ENCODE peak calls at places on chromosomes 2 and 18, in four cellular contexts. S is adrenal gland; H is stimulated activated CD8-positive, alpha-beta memory T cell treated with anti-CD3 and anti-CD28 coated beads, Interleukin-15, amount 100 ng/mL, for 24 hours; W is T-helper 2 cell. D is an unnamed sample.

GRCh38 chr2:182506606-182507005 is 79.8 kb upstream of the PDE1A start:
- DNase-seq in H (no peak), W (no peak), S (peak), D (no peak)

GRCh38 chr2:9033385-9034175 is 30.1 kb upstream of the MBOAT2 start:
- DNase-seq in S (no peak), W (peak), H (no peak), D (no peak)

GRCh38 chr2:236176417-236176816 is 8.2 kb upstream of the GBX2 start:
- DNase-seq in W (peak), H (no peak), S (no peak), D (no peak)

GRCh38 chr2:230631470-230631869 is 81.2 kb upstream of the CAB39 start:
- DNase-seq in W (no peak), H (no peak), S (no peak), D (no peak)

GRCh38 chr18:8658858-8659485 is 46.4 kb upstream of the MTCL1 start:
- DNase-seq in S (no peak), W (no peak), H (no peak), D (no peak)

GRCh38 chr2:5190023-5190422 is 502.2 kb upstream of the SOX11 start:
- DNase-seq in W (no peak), H (no peak), S (no peak), D (no peak)

GRCh38 chr2:238850096-238850495 is 2.2 kb downstream of the TWIST2 start:
- DNase-seq in W (no peak), H (no peak), S (no peak), D (no peak)

GRCh38 chr2:136217990-136218389 is 100.0 kb upstream of the CXCR4 start:
- DNase-seq in S (no peak), W (no peak), H (no peak), D (no peak)

GRCh38 chr18:37962316-37962966 is 396.8 kb upstream of the CELF4 start:
- DNase-seq in S (no peak), W (no peak), H (no peak), D (no peak)

GRCh38 chr2:196314780-196315179 is 143.4 kb upstream of the STK17B start:
- DNase-seq in W (no peak), S (no peak), H (no peak), D (no peak)

GRCh38 chr18:47931707-47932103 is 1.2 kb upstream of the SMAD2 start:
- DNase-seq in H (no peak), S (peak), W (peak), D (peak)

GRCh38 chr18:74947875-74948274 is 261.1 kb downstream of the PTGR3 start:
- DNase-seq in S (no peak), H (no peak), W (no peak), D (no peak)

GRCh38 chr18:46414863-46415262 is 242.2 kb downstream of the LOXHD1 start:
- DNase-seq in S (no peak), W (no peak), H (no peak), D (no peak)

GRCh38 chr2:62140785-62141740 is 54.9 kb upstream of the B3GNT2 start:
- DNase-seq in W (peak), H (no peak), S (no peak), D (no peak)

D was measured in T follicular helper cell.